ENCODE peak calls at places on chromosomes 2 and 18, in nine cellular contexts. K is fibroblast of mammary gland; Z is B cell; R is PC-3; L is NCI-H524; E is stimulated activated CD4-positive, alpha-beta T cell treated with anti-CD3 and anti-CD28 coated beads, Interleukin-2, amount 100 ng/mL, for 48 hours; S is activated gamma-delta T cell treated with Interleukin-2 at 50 U/mL for 16 hours; X is HT1080; V is HTR-8/SVneo. N is an unnamed sample.

GRCh38 chr18:50458796-50459195 is 84.0 kb downstream of the SKA1 start:
- DNase-seq in K (no peak), Z (no peak), R (no peak), L (no peak), E (no peak), S (no peak), X (no peak), V (no peak), N (no peak)

GRCh38 chr2:240427729-240428128 is 7.7 kb upstream of the GPC1 start:
- DNase-seq in K (no peak), Z (no peak), R (no peak), L (no peak), E (no peak), S (no peak), X (no peak), V (no peak), N (no peak)

GRCh38 chr18:54956506-54956905 is 2.8 kb downstream of the CCDC68 start:
- DNase-seq in K (no peak), Z (no peak), R (no peak), L (no peak), E (no peak), S (no peak), X (no peak), V (no peak), N (no peak)

GRCh38 chr2:11955883-11956282 is 209.5 kb downstream of the LPIN1 start:
- DNase-seq in K (no peak), Z (no peak), R (no peak), L (no peak), E (no peak), S (no peak), X (no peak), V (no peak), N (no peak)

GRCh38 chr18:24276994-24277393 is 120.6 kb downstream of the OSBPL1A start:
- DNase-seq in K (no peak), Z (no peak), R (no peak), L (no peak), E (no peak), S (no peak), X (no peak), V (no peak), N (no peak)

GRCh38 chr2:84958135-84959044 is 12.6 kb upstream of the KCMF1 start:
- DNase-seq in K (peak), Z (no peak), R (peak), L (no peak), E (no peak), S (no peak), X (peak), V (peak), N (no peak)

GRCh38 chr2:129912871-129913694 is 66.4 kb upstream of the RAB6C start:
- DNase-seq in K (no peak), Z (no peak), R (no peak), L (no peak), E (no peak), S (no peak), X (no peak), V (no peak), N (no peak)

GRCh38 chr2:207423886-207424285 is 105.9 kb upstream of the CREB1 start:
- DNase-seq in K (peak), Z (no peak), R (peak), L (no peak), E (peak), S (no peak), X (peak), V (no peak), N (peak)

GRCh38 chr2:9319338-9319715 is 104.0 kb downstream of the ITGB1BP1 start:
- DNase-seq in K (no peak), Z (no peak), R (no peak), L (no peak), E (no peak), S (no peak), X (no peak), V (no peak), N (no peak)

GRCh38 chr2:28895189-28895893 is 874 bp downstream of the WDR43 start:
- DNase-seq in K (peak), Z (no peak), R (peak), L (no peak), E (peak), S (peak), X (peak), V (no peak), N (no peak)

GRCh38 chr18:56901919-56902318 is 245.0 kb upstream of the BOD1L2 start:
- DNase-seq in K (no peak), Z (no peak), R (no peak), L (no peak), E (no peak), S (no peak), X (no peak), V (no peak), N (no peak)

GRCh38 chr2:127193164-127193947 is 26.7 kb downstream of the CYP27C1 start:
- DNase-seq in K (peak), Z (no peak), R (no peak), L (no peak), E (no peak), S (no peak), X (no peak), V (no peak), N (no peak)

N was measured in naive thymus-derived CD4-positive, alpha-beta T cell.